ENCODE peak calls at places on chromosomes 13 and 19, in seven cellular contexts. X is HL-60, Z is HAP-1, T is neural progenitor cell, S is mesendoderm, Y is AG09309, L is aorta. D is an unnamed sample.

GRCh38 chr13:42553098-42554046 is 20.6 kb upstream of the TNFSF11 start:
- DNase-seq in X (no peak), Z (no peak), T (no peak), S (no peak), Y (no peak), L (no peak), D (no peak)

GRCh38 chr13:58855283-58855682 is 1223.7 kb downstream of the PCDH17 start:
- DNase-seq in X (no peak), Z (no peak), T (no peak), S (peak), Y (no peak), L (no peak), D (no peak)

GRCh38 chr13:50766043-50766442 is 77.4 kb downstream of the DLEU7 start:
- DNase-seq in X (no peak), Z (no peak), T (no peak), S (no peak), Y (no peak), L (no peak), D (no peak)

GRCh38 chr13:27313742-27314141 is 43.1 kb downstream of the RASL11A start:
- DNase-seq in X (no peak), Z (no peak), T (no peak), S (no peak), Y (no peak), L (no peak), D (no peak)

GRCh38 chr13:50894042-50894441 is 15.5 kb upstream of the RNASEH2B start:
- DNase-seq in X (no peak), Z (no peak), T (no peak), S (no peak), Y (no peak), L (no peak), D (no peak)

GRCh38 chr13:40316301-40316700 is 350.1 kb downstream of the FOXO1 start:
- DNase-seq in X (no peak), Z (no peak), T (no peak), S (no peak), Y (no peak), L (no peak), D (no peak)

GRCh38 chr19:35347171-35347929 is at the start of gene FFAR1:
- DNase-seq in X (no peak), Z (no peak), T (no peak), S (no peak), Y (no peak), L (peak), D (peak)

GRCh38 chr13:80923907-80924306 is 583.0 kb upstream of the SPRY2 start:
- DNase-seq in X (no peak), Z (no peak), T (peak), S (peak), Y (no peak), L (no peak), D (peak)

GRCh38 chr13:113902956-113903355 is 39.1 kb upstream of the GAS6 start:
- DNase-seq in X (no peak), Z (no peak), T (no peak), S (no peak), Y (no peak), L (peak), D (no peak)

GRCh38 chr19:3479177-3479818 is 1.0 kb downstream of the SMIM24 start:
- DNase-seq in X (no peak), Z (peak), T (peak), S (peak), Y (no peak), L (no peak), D (peak)

GRCh38 chr19:45782820-45783785 is 813 bp upstream of the DMPK start:
- DNase-seq in X (no peak), Z (no peak), T (no peak), S (no peak), Y (peak), L (peak), D (peak)

GRCh38 chr13:79516590-79516989 is 35.6 kb downstream of the NDFIP2 start:
- DNase-seq in X (no peak), Z (no peak), T (no peak), S (no peak), Y (no peak), L (no peak), D (no peak)

GRCh38 chr13:30829788-30830637 is 76.1 kb upstream of the MEDAG start:
- DNase-seq in X (no peak), Z (no peak), T (no peak), S (no peak), Y (no peak), L (no peak), D (no peak)

GRCh38 chr13:102286326-102286725 is 115.5 kb downstream of the FGF14 start:
- DNase-seq in X (no peak), Z (no peak), T (no peak), S (peak), Y (peak), L (no peak), D (no peak)

GRCh38 chr19:2775556-2776430 is 7.3 kb downstream of the SGTA start:
- DNase-seq in X (peak), Z (no peak), T (no peak), S (no peak), Y (no peak), L (peak), D (no peak)

GRCh38 chr13:29964181-29964845 is 113.9 kb upstream of the UBL3 start:
- DNase-seq in X (no peak), Z (peak), T (no peak), S (no peak), Y (no peak), L (no peak), D (peak)

GRCh38 chr19:41940443-41941409 is 12.5 kb upstream of the ERFL start:
- DNase-seq in X (no peak), Z (no peak), T (no peak), S (no peak), Y (no peak), L (no peak), D (peak)

GRCh38 chr13:112619730-112620639 is 32.0 kb upstream of the TUBGCP3 start:
- DNase-seq in X (no peak), Z (peak), T (peak), S (peak), Y (no peak), L (no peak), D (peak)

GRCh38 chr13:31591834-31592233 is 147.5 kb upstream of the RXFP2 start:
- DNase-seq in X (no peak), Z (no peak), T (no peak), S (peak), Y (no peak), L (no peak), D (no peak)

GRCh38 chr13:51047434-51048165 is 63.5 kb downstream of the C13orf42 start:
- DNase-seq in X (no peak), Z (no peak), T (no peak), S (no peak), Y (no peak), L (no peak), D (no peak)

GRCh38 chr19:7748756-7749155 is 1.4 kb upstream of the CD209 start:
- DNase-seq in X (no peak), Z (peak), T (no peak), S (peak), Y (no peak), L (no peak), D (peak)

GRCh38 chr13:114166381-114167131 is 12.5 kb upstream of the CFAP97D2 start:
- DNase-seq in X (no peak), Z (no peak), T (no peak), S (no peak), Y (no peak), L (peak), D (peak)

GRCh38 chr13:51584731-51585191 is 499 bp downstream of the WDFY2 start:
- DNase-seq in X (no peak), Z (peak), T (peak), S (peak), Y (no peak), L (peak), D (peak)

GRCh38 chr13:44329909-44330545 is 43.6 kb upstream of the SERP2 start:
- DNase-seq in X (no peak), Z (no peak), T (no peak), S (no peak), Y (no peak), L (no peak), D (no peak)

GRCh38 chr19:11092181-11092538 is 2.9 kb downstream of the LDLR start:
- DNase-seq in X (no peak), Z (no peak), T (no peak), S (no peak), Y (no peak), L (no peak), D (peak)

GRCh38 chr19:33813391-33814101 is 16.9 kb downstream of the KCTD15 start:
- DNase-seq in X (no peak), Z (no peak), T (no peak), S (no peak), Y (no peak), L (peak), D (peak)

GRCh38 chr19:12784871-12785430 is 6.3 kb upstream of the JUNB start:
- DNase-seq in X (no peak), Z (no peak), T (no peak), S (no peak), Y (no peak), L (no peak), D (no peak)

GRCh38 chr13:19634129-19634740 is 776 bp downstream of the MPHOSPH8 start:
- DNase-seq in X (no peak), Z (peak), T (peak), S (peak), Y (peak), L (no peak), D (no peak)

GRCh38 chr19:1283917-1284292 is 1.8 kb upstream of the EFNA2 start:
- DNase-seq in X (no peak), Z (no peak), T (no peak), S (no peak), Y (no peak), L (no peak), D (no peak)

GRCh38 chr19:2291185-2291751 is 9.3 kb upstream of the PEAK3 start:
- DNase-seq in X (no peak), Z (no peak), T (peak), S (no peak), Y (no peak), L (peak), D (peak)

GRCh38 chr19:17205237-17206140 is 9.7 kb upstream of the USE1 start:
- DNase-seq in X (no peak), Z (peak), T (peak), S (peak), Y (no peak), L (no peak), D (peak)

GRCh38 chr19:49973987-49974386 is 13.0 kb upstream of the SIGLEC11 start:
- DNase-seq in X (peak), Z (no peak), T (no peak), S (no peak), Y (no peak), L (no peak), D (no peak)

GRCh38 chr19:56111601-56112312 is 9.3 kb downstream of the ZNF787 start:
- DNase-seq in X (peak), Z (no peak), T (peak), S (no peak), Y (no peak), L (no peak), D (peak)

GRCh38 chr13:106588367-106588766 is 20.4 kb upstream of the ARGLU1 start:
- DNase-seq in X (no peak), Z (no peak), T (no peak), S (no peak), Y (no peak), L (no peak), D (no peak)

GRCh38 chr13:106390360-106390759 is 145.1 kb downstream of the EFNB2 start:
- DNase-seq in X (no peak), Z (no peak), T (no peak), S (no peak), Y (no peak), L (no peak), D (no peak)

GRCh38 chr19:15248648-15249559 is 16.7 kb upstream of the EPHX3 start:
- DNase-seq in X (no peak), Z (no peak), T (no peak), S (no peak), Y (peak), L (peak), D (no peak)

GRCh38 chr19:7871280-7871529 is 3.0 kb downstream of the PRR36 start:
- DNase-seq in X (no peak), Z (no peak), T (no peak), S (peak), Y (no peak), L (no peak), D (peak)

GRCh38 chr13:85261757-85262346 is 537.4 kb downstream of the SLITRK6 start:
- DNase-seq in X (no peak), Z (peak), T (no peak), S (no peak), Y (no peak), L (no peak), D (no peak)

GRCh38 chr19:40056505-40056904 is 474 bp upstream of the ZNF780B start:
- DNase-seq in X (no peak), Z (no peak), T (no peak), S (peak), Y (no peak), L (no peak), D (no peak)
- H3K4me3 ChIP-seq in X (peak), Z (peak), T (peak), S (peak), Y (peak), L (peak), D (peak)

GRCh38 chr13:100495455-100495854 is 93.1 kb downstream of the GGACT start:
- DNase-seq in X (no peak), Z (no peak), T (no peak), S (no peak), Y (no peak), L (no peak), D (no peak)

GRCh38 chr13:100490692-100491091 is 97.9 kb downstream of the GGACT start:
- DNase-seq in X (no peak), Z (no peak), T (peak), S (peak), Y (no peak), L (no peak), D (peak)

GRCh38 chr13:100493418-100493817 is 95.2 kb downstream of the GGACT start:
- DNase-seq in X (peak), Z (no peak), T (no peak), S (no peak), Y (peak), L (no peak), D (no peak)

GRCh38 chr13:100491164-100491847 is 97.3 kb downstream of the GGACT start:
- DNase-seq in X (peak), Z (no peak), T (no peak), S (no peak), Y (peak), L (no peak), D (no peak)
- H3K4me3 ChIP-seq in X (no peak), Z (no peak), T (no peak), S (no peak), Y (no peak), L (no peak), D (no peak)

GRCh38 chr13:92172191-92172590 is 773.8 kb downstream of the GPC5 start:
- DNase-seq in X (no peak), Z (no peak), T (no peak), S (no peak), Y (no peak), L (no peak), D (no peak)
- H3K4me3 ChIP-seq in X (no peak), Z (no peak), T (no peak), S (no peak), Y (no peak), L (no peak), D (no peak)

GRCh38 chr13:26047040-26047439 is 4.8 kb downstream of the SHISA2 start:
- DNase-seq in X (no peak), Z (no peak), T (no peak), S (no peak), Y (no peak), L (no peak), D (no peak)
- H3K4me3 ChIP-seq in X (no peak), Z (no peak), T (peak), S (no peak), Y (no peak), L (no peak), D (no peak)